ENCODE peak calls at places on chromosomes 11 and 22, in nine cellular contexts. Z, M, L, I, A, X, B, Y and T are unnamed samples.

GRCh38 chr11:9573775-9574555 is 495 bp downstream of the WEE1 start:
- DNase-seq in X (no peak), B (no peak), Y (no peak), L (no peak), Z (no peak), A (no peak), I (no peak), M (no peak), T (peak)

GRCh38 chr11:32065865-32066264 is 25.0 kb upstream of the RCN1 start:
- DNase-seq in I (no peak), L (no peak), B (no peak), Y (no peak), M (no peak), Z (no peak), X (no peak), A (no peak), T (no peak)

GRCh38 chr11:101264303-101264702 is 134.7 kb upstream of the PGR start:
- DNase-seq in M (no peak), I (no peak), B (no peak), Y (no peak), Z (no peak), L (no peak), X (no peak), A (no peak), T (no peak)

GRCh38 chr22:33038131-33038772 is 19.9 kb downstream of the SYN3 start:
- DNase-seq in B (no peak), Y (no peak), Z (no peak), A (no peak), X (no peak), I (no peak), M (no peak), L (peak), T (no peak)

GRCh38 chr22:26648761-26649363 is 8.5 kb upstream of the MIAT start:
- DNase-seq in A (no peak), B (no peak), Z (no peak), Y (no peak), M (no peak), I (no peak), L (no peak), X (no peak), T (no peak)

GRCh38 chr11:11391796-11392195 is 38.7 kb upstream of the CSNK2A3 start:
- DNase-seq in L (no peak), X (no peak), Y (no peak), B (peak), Z (no peak), M (peak), I (no peak), A (no peak), T (no peak)

GRCh38 chr11:122523841-122524531 is 131.5 kb upstream of the UBASH3B start:
- DNase-seq in B (no peak), X (peak), L (no peak), M (no peak), I (no peak), A (no peak), Z (no peak), Y (no peak), T (no peak)

GRCh38 chr22:44335903-44336803 is 23.4 kb upstream of the SHISAL1 start:
- DNase-seq in L (no peak), M (no peak), X (no peak), A (no peak), Y (no peak), Z (no peak), I (no peak), B (no peak), T (no peak)

GRCh38 chr22:31872209-31872608 is 72.1 kb upstream of the YWHAH start:
- DNase-seq in I (no peak), A (no peak), X (no peak), L (no peak), M (no peak), Y (no peak), Z (no peak), B (no peak), T (peak)

GRCh38 chr11:104858882-104859735 is 39.2 kb downstream of the CASP12 start:
- DNase-seq in I (no peak), Y (no peak), M (no peak), A (no peak), X (no peak), L (peak), Z (no peak), B (no peak), T (no peak)

GRCh38 chr11:123185326-123185725 is 9.7 kb downstream of the CLMP start:
- DNase-seq in L (no peak), Z (no peak), I (no peak), B (no peak), A (no peak), M (no peak), Y (no peak), X (no peak), T (no peak)

GRCh38 chr11:114185436-114185835 is 110.8 kb upstream of the NNMT start:
- DNase-seq in L (no peak), X (no peak), Y (no peak), B (no peak), A (no peak), Z (no peak), M (no peak), I (no peak), T (no peak)

GRCh38 chr11:73124796-73125195 is 17.3 kb downstream of the FCHSD2 start:
- DNase-seq in Y (no peak), Z (no peak), A (no peak), X (no peak), L (no peak), I (no peak), M (no peak), B (no peak), T (no peak)

GRCh38 chr22:31738566-31738965 is 11.4 kb downstream of the PRR14L start:
- DNase-seq in B (no peak), A (no peak), L (no peak), I (no peak), M (no peak), X (no peak), Y (no peak), Z (no peak), T (no peak)

GRCh38 chr22:19840955-19841640 is 13.6 kb downstream of the GNB1L start:
- DNase-seq in X (no peak), Y (no peak), A (no peak), I (no peak), L (no peak), Z (no peak), M (no peak), B (no peak), T (no peak)